ENCODE peak calls at places on chromosomes 13 and 19, in seven cellular contexts. V is fibroblast of pulmonary artery, S is IMR-90, F is fibroblast of the aortic adventitia, C is neural progenitor cell, O is AG04449, B is bronchial epithelial cell. Z is an unnamed sample.
A peak's percentile ranks its signal among the peaks of the same experiment; 100 is the strongest.

GRCh38 chr13:107993239-107993948 is 221.9 kb downstream of the LIG4 start:
- DNase-seq in B (peak; percentile 4), C (no peak), S (no peak), V (no peak), O (no peak), F (no peak), Z (peak; percentile 27)

GRCh38 chr13:63882052-63882451 is 2466.4 kb upstream of the PCDH20 start:
- DNase-seq in V (no peak), S (no peak), C (no peak), O (no peak), F (no peak), B (no peak), Z (no peak)

GRCh38 chr19:1125601-1126533 is 22.1 kb downstream of the GPX4 start:
- DNase-seq in C (no peak), F (peak; percentile 19), S (peak; percentile 41), O (no peak), V (no peak), B (no peak), Z (peak; percentile 77)

GRCh38 chr13:42762917-42763316 is 18.5 kb upstream of the FAM216B start:
- DNase-seq in B (peak; percentile 96), O (no peak), V (peak; percentile 97), F (peak; percentile 90), S (peak; percentile 98), C (no peak), Z (peak; percentile 93)

GRCh38 chr19:20359933-20360720 is 193.1 kb downstream of the ZNF486 start:
- DNase-seq in V (no peak), B (peak; percentile 19), F (no peak), S (no peak), C (peak; percentile 47), O (no peak), Z (no peak)

GRCh38 chr19:50002386-50002960 is 22.7 kb downstream of the VRK3 start:
- DNase-seq in S (no peak), B (no peak), C (no peak), O (no peak), V (no peak), F (peak; percentile 23), Z (no peak)

GRCh38 chr13:26497991-26498423 is 59.5 kb upstream of the WASF3 start:
- DNase-seq in C (no peak), O (peak; percentile 76), B (peak; percentile 61), F (peak; percentile 94), S (peak; percentile 96), V (peak; percentile 69), Z (peak; percentile 83)

GRCh38 chr19:1001538-1002166 is 1.4 kb downstream of the GRIN3B start:
- DNase-seq in S (no peak), F (no peak), O (no peak), C (peak; percentile 79), B (no peak), V (no peak), Z (no peak)

GRCh38 chr13:39493966-39494365 is 109.0 kb downstream of the LHFPL6 start:
- DNase-seq in V (no peak), F (no peak), O (no peak), S (no peak), B (no peak), C (peak; percentile 31), Z (no peak)

GRCh38 chr19:13054605-13055212 is 47.9 kb downstream of the LYL1 start:
- DNase-seq in C (no peak), S (no peak), O (no peak), V (no peak), F (no peak), B (no peak), Z (no peak)

GRCh38 chr13:25375727-25376358 is 4.1 kb downstream of the ATP8A2 start:
- DNase-seq in F (peak; percentile 58), O (peak; percentile 4), V (peak; percentile 63), B (peak; percentile 30), C (peak; percentile 54), S (peak; percentile 31), Z (peak; percentile 48)

GRCh38 chr19:56351208-56351607 is 36.6 kb upstream of the ZSCAN5A start:
- DNase-seq in V (no peak), F (no peak), O (no peak), C (no peak), B (no peak), S (no peak), Z (no peak)

GRCh38 chr19:11763117-11763516 is 3.7 kb upstream of the ZNF441 start:
- DNase-seq in C (no peak), B (no peak), O (no peak), F (no peak), S (no peak), V (no peak), Z (no peak)

GRCh38 chr13:73158851-73159250 is 100.0 kb downstream of the KLF5 start:
- DNase-seq in O (no peak), F (peak; percentile 43), B (peak; percentile 86), S (peak; percentile 75), C (no peak), V (peak; percentile 67), Z (peak; percentile 61)

GRCh38 chr19:1608414-1609391 is 3.4 kb upstream of the UQCR11 start:
- DNase-seq in C (no peak), O (no peak), F (no peak), B (no peak), S (no peak), V (no peak), Z (peak; percentile 7)

GRCh38 chr13:81487151-81487550 is 1146.2 kb upstream of the SPRY2 start:
- DNase-seq in S (no peak), B (peak; percentile 63), O (no peak), F (no peak), C (peak; percentile 76), V (peak; percentile 9), Z (peak; percentile 7)

GRCh38 chr13:68369739-68370138 is 1139.6 kb upstream of the PCDH9 start:
- DNase-seq in V (no peak), O (no peak), F (no peak), C (no peak), S (no peak), B (peak; percentile 10), Z (peak; percentile 45)

GRCh38 chr19:7442423-7442822 is 46.4 kb downstream of the PEX11G start:
- DNase-seq in B (no peak), S (no peak), O (no peak), V (peak; percentile 33), C (no peak), F (no peak), Z (no peak)

GRCh38 chr13:52070929-52071523 is 46.5 kb downstream of the UTP14C start:
- DNase-seq in B (peak; percentile 53), V (peak; percentile 58), F (peak; percentile 57), C (no peak), O (no peak), S (peak; percentile 32), Z (peak; percentile 24)

GRCh38 chr13:106533101-106533939 is 2.1 kb downstream of the EFNB2 start:
- DNase-seq in F (peak; percentile 76), O (no peak), C (peak; percentile 93), S (peak; percentile 78), V (peak; percentile 86), B (peak; percentile 53), Z (peak; percentile 85)

GRCh38 chr19:2646866-2647535 is 55.5 kb downstream of the GNG7 start:
- DNase-seq in O (no peak), S (no peak), V (no peak), B (no peak), F (no peak), C (no peak), Z (no peak)

GRCh38 chr13:113537205-113537604 is 46.7 kb upstream of the DCUN1D2 start:
- DNase-seq in S (no peak), O (no peak), F (no peak), B (no peak), V (no peak), C (no peak), Z (no peak)

GRCh38 chr13:101579291-101579802 is 126.9 kb downstream of the ITGBL1 start:
- DNase-seq in V (peak; percentile 51), S (peak; percentile 60), F (peak; percentile 65), O (no peak), C (no peak), B (peak; percentile 45), Z (peak; percentile 71)

GRCh38 chr19:45027371-45027770 is 11.5 kb upstream of the CLASRP start:
- DNase-seq in B (no peak), V (no peak), S (no peak), F (no peak), C (no peak), O (no peak), Z (no peak)

DNA sequence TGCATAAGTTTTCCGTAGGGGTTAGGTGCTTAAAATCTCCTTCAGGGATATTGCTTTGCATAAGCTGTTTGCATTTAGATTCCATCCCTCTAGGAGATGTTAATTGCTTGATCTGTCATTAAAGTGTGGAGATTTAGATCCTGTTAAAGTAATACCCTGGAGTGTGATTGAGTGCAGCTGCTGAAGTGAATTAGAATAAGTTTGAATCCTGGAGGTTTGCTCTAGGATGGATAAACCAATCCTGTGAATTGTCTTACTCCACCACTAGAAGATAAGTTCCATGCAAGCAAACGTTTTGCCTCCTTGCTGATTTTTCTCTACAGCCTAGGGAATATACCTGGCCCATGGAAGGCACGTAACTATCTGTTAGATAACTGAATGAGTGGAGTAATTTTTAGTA is 1487.2 kb upstream of the PRR20A start:
- DNase-seq in C (no peak), O (no peak), V (no peak), F (no peak), B (no peak), S (no peak), Z (no peak)
- H3K4me3 ChIP-seq in C (no peak overlapping the region), O (no peak overlapping the region), V (no peak overlapping the region), F (no peak overlapping the region), B (no peak overlapping the region), S (no peak overlapping the region), Z (no peak overlapping the region)

GRCh38 chr13:96141032-96141431 is 51.1 kb downstream of the HS6ST3 start:
- DNase-seq in O (peak; percentile 2), B (peak; percentile 59), S (peak; percentile 2), V (peak; percentile 56), C (peak; percentile 67), F (peak; percentile 63), Z (peak; percentile 34)
- TF ChIP-seq CTCF in O (no peak), B (peak; percentile 39), S (peak; percentile 9), V (peak; percentile 36), C (peak; percentile 62), F (peak; percentile 38), Z (peak; percentile 34)

DNA sequence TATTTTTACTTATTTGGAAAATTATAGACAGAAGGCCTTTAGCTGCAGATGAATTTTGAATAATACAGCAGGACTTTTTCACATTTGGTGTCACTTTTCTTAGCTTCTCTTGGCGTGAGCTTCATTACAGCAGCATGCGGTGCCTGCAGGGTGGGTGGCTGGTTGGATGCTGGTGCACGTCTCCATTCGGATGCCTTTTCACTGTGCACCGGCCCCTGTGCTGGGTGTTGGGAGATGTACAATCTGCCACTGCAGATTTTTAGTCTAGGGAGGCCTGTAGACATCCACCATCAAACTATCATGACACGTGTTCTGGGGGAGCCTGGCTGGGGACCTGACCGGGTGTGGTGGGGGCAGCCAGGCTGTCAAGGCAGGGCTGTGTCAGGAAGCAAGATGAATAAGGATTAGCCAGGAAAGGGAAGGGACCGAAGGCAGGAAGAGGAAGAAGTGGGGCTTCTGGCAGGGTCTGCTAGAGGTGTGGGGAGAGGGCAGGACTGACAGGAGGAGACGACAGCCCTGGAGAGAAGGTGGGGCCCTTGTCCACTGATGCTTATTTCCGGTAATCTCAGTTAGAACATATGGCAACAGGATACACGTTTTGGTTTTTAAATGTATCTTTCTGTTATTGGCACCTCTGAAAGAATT is 88.8 kb downstream of the ARHGEF7 start:
- DNase-seq in V (no peak), C (no peak), B (no peak), F (no peak), S (no peak), O (no peak), Z (no peak)
- H3K4me3 ChIP-seq in V (peak overlapping the region; percentile 69), C (no peak overlapping the region), B (no peak overlapping the region), F (peak overlapping the region; percentile 58), S (no peak overlapping the region), O (peak overlapping the region; percentile 41), Z (peak overlapping the region; percentile 34)

DNA sequence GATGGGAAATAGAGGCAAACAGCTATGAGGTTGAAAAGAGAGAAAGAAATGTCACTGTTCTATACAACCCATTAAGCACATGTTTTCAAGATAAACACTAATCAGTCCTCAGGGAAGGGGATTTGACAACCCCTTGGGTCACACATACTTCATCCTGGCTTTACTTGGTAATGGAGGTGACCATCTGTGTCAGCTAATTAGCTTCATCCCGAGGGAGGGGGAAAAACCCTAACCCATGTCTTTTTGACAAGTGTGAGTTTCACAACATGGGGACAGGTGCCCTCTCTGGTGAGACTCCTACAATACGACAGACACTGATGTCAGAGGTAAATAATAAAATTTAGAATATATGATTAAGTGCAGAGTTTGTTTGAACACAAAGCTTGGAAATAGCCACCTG is 43.1 kb downstream of the ZNF611 start:
- DNase-seq in S (no peak), B (no peak), C (no peak), F (no peak), O (no peak), V (no peak), Z (no peak)
- TF ChIP-seq CTCF in S (no peak), B (no peak), C (no peak), F (no peak), O (no peak), V (no peak), Z (no peak)

Z was measured in astrocyte of the spinal cord.